ENCODE peak calls at places on chromosomes 7 and 10, in seven cellular contexts. One of them, this sample, is unnamed.

GRCh38 chr7:9029671-9030070 is 596.3 kb downstream of the NXPH1 start:
- DNase-seq in H9: no peak
- DNase-seq in neuronal stem cell: no peak
- DNase-seq in IMR-90: no peak
- DNase-seq in H1: no peak
- DNase-seq in mesenchymal stem cell: no peak
- DNase-seq in trophoblast cell: no peak
- DNase-seq in this sample: no peak

GRCh38 chr7:33556471-33556870 is 348.9 kb upstream of the BMPER start:
- DNase-seq in H9: no peak
- DNase-seq in neuronal stem cell: no peak
- DNase-seq in IMR-90: no peak
- DNase-seq in H1: no peak
- DNase-seq in mesenchymal stem cell: no peak
- DNase-seq in trophoblast cell: no peak
- DNase-seq in this sample: no peak

GRCh38 chr10:71367279-71367678 is 29.4 kb upstream of the CDH23 start:
- DNase-seq in H9: no peak
- DNase-seq in neuronal stem cell: no peak
- DNase-seq in IMR-90: no peak
- DNase-seq in H1: no peak
- DNase-seq in mesenchymal stem cell: no peak
- DNase-seq in trophoblast cell: no peak
- DNase-seq in this sample: no peak

GRCh38 chr10:121436281-121436629 is 162.0 kb downstream of the FGFR2 start:
- DNase-seq in H9: no peak
- DNase-seq in neuronal stem cell: no peak
- DNase-seq in IMR-90: no peak
- DNase-seq in H1: no peak
- DNase-seq in mesenchymal stem cell: no peak
- DNase-seq in trophoblast cell: peak
- DNase-seq in this sample: no peak

GRCh38 chr7:94003446-94004023 is 620 bp downstream of the BET1 start:
- DNase-seq in H9: no peak
- DNase-seq in neuronal stem cell: no peak
- DNase-seq in IMR-90: peak
- DNase-seq in H1: no peak
- DNase-seq in mesenchymal stem cell: peak
- DNase-seq in trophoblast cell: peak
- DNase-seq in this sample: no peak

GRCh38 chr7:43240565-43240964 is 128.1 kb downstream of the HECW1 start:
- DNase-seq in H9: no peak
- DNase-seq in neuronal stem cell: no peak
- DNase-seq in IMR-90: no peak
- DNase-seq in H1: no peak
- DNase-seq in mesenchymal stem cell: no peak
- DNase-seq in trophoblast cell: no peak
- DNase-seq in this sample: no peak

GRCh38 chr7:128831994-128832879 is 2.0 kb downstream of the FLNC start:
- DNase-seq in H9: peak
- DNase-seq in neuronal stem cell: peak
- DNase-seq in IMR-90: peak
- DNase-seq in H1: peak
- DNase-seq in mesenchymal stem cell: peak
- DNase-seq in trophoblast cell: no peak
- DNase-seq in this sample: peak

GRCh38 chr10:116671274-116671926 is 50.6 kb downstream of the PNLIPRP2 start:
- DNase-seq in H9: no peak
- DNase-seq in neuronal stem cell: no peak
- DNase-seq in IMR-90: peak
- DNase-seq in H1: no peak
- DNase-seq in mesenchymal stem cell: no peak
- DNase-seq in trophoblast cell: peak
- DNase-seq in this sample: no peak

GRCh38 chr7:139909379-139910050 is 80.5 kb downstream of the TBXAS1 start:
- DNase-seq in H9: no peak
- DNase-seq in neuronal stem cell: no peak
- DNase-seq in IMR-90: peak
- DNase-seq in H1: no peak
- DNase-seq in mesenchymal stem cell: no peak
- DNase-seq in trophoblast cell: no peak
- DNase-seq in this sample: no peak

GRCh38 chr10:76026176-76026771 is 594.9 kb downstream of the LRMDA start:
- DNase-seq in H9: no peak
- DNase-seq in neuronal stem cell: no peak
- DNase-seq in IMR-90: no peak
- DNase-seq in H1: no peak
- DNase-seq in mesenchymal stem cell: no peak
- DNase-seq in trophoblast cell: no peak
- DNase-seq in this sample: no peak

DNA sequence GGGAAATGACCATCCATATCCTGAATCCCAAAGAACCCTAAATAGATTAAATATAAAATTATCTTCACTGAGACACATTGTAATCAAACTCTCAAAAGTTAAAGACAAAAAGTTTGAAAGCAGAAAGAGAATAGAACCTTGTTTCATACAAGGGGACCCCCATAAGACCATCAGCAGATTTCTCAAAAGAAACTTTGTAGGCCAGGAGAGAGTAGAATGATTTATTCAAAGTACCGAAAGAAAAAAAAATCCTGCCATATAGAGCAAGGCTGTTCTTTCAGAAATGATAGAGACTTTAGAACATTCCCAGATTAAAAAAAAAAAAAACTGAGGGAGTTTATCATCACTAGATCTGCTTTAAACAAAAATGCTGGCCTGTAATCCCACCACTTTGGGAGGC is 34.8 kb upstream of the KLF14 start:
- DNase-seq in H9: no peak
- DNase-seq in neuronal stem cell: no peak
- DNase-seq in IMR-90: no peak
- DNase-seq in H1: no peak
- DNase-seq in mesenchymal stem cell: no peak
- DNase-seq in trophoblast cell: no peak
- DNase-seq in this sample: no peak
- H2BK120ac ChIP-seq in H9: no peak
- H2BK120ac ChIP-seq in neuronal stem cell: no peak
- H2BK120ac ChIP-seq in IMR-90: no peak
- H2BK120ac ChIP-seq in H1: no peak
- H2BK120ac ChIP-seq in mesenchymal stem cell: no peak
- H2BK120ac ChIP-seq in trophoblast cell: no peak
- H2BK120ac ChIP-seq in this sample: no peak

GRCh38 chr10:34535872-34536271 is 279.2 kb downstream of the PARD3 start:
- DNase-seq in H9: no peak
- DNase-seq in neuronal stem cell: no peak
- DNase-seq in IMR-90: no peak
- DNase-seq in H1: no peak
- DNase-seq in mesenchymal stem cell: no peak
- DNase-seq in trophoblast cell: no peak
- DNase-seq in this sample: no peak

GRCh38 chr10:34537629-34538231 is 277.4 kb downstream of the PARD3 start:
- DNase-seq in H9: no peak
- DNase-seq in neuronal stem cell: no peak
- DNase-seq in IMR-90: no peak
- DNase-seq in H1: no peak
- DNase-seq in mesenchymal stem cell: peak
- DNase-seq in trophoblast cell: no peak
- DNase-seq in this sample: no peak

GRCh38 chr10:34538291-34538829 is 276.7 kb downstream of the PARD3 start:
- DNase-seq in H9: no peak
- DNase-seq in neuronal stem cell: no peak
- DNase-seq in IMR-90: no peak
- DNase-seq in H1: no peak
- DNase-seq in mesenchymal stem cell: peak
- DNase-seq in trophoblast cell: peak
- DNase-seq in this sample: peak

GRCh38 chr10:34540492-34540891 is 274.6 kb downstream of the PARD3 start:
- DNase-seq in H9: no peak
- DNase-seq in neuronal stem cell: no peak
- DNase-seq in IMR-90: no peak
- DNase-seq in H1: no peak
- DNase-seq in mesenchymal stem cell: no peak
- DNase-seq in trophoblast cell: no peak
- DNase-seq in this sample: no peak

DNA sequence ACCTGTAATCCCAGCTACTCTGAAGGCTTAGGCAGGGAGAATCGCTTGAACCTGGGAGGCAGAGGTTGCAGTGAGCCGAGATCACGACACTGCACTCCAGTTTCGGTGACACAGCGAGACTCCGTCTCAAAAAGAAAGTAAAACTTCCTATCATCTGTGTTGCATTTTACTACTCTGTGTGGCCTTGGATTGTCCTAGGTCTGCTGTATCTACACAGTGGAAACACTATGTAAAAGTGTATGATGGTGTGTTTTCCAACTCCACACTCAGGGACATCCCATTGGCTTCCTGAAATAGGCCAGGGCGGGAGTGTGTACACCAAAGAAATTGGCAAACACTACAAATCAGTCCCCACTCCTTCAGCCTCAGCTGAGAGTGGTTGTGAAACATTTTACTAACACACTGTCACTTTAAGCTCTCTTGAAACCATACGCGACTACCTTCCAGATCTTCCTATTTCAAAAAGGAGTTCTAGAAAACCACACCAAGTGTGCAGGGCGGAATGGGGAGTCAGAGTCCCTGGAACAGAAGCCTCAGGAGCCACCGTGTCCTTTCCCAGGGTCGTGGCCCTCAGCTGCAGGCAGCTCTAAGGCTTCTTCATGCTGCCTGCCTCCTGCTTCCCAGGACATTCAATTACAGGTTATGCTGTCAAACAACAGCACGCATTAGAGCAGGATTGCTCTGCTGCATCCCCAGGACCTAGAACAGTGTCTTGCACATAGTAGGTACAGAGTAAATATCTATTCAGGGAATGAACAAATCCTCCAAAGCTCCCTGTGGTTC is 275.4 kb downstream of the PARD3 start:
- DNase-seq in H9: no peak
- DNase-seq in neuronal stem cell: no peak
- DNase-seq in IMR-90: no peak
- DNase-seq in H1: no peak
- DNase-seq in mesenchymal stem cell: peak
- DNase-seq in trophoblast cell: no peak
- DNase-seq in this sample: no peak
- H3K9ac ChIP-seq in H9: no peak
- H3K9ac ChIP-seq in neuronal stem cell: no peak
- H3K9ac ChIP-seq in IMR-90: no peak
- H3K9ac ChIP-seq in H1: no peak
- H3K9ac ChIP-seq in mesenchymal stem cell: peak
- H3K9ac ChIP-seq in trophoblast cell: no peak
- H3K9ac ChIP-seq in this sample: no peak

DNA sequence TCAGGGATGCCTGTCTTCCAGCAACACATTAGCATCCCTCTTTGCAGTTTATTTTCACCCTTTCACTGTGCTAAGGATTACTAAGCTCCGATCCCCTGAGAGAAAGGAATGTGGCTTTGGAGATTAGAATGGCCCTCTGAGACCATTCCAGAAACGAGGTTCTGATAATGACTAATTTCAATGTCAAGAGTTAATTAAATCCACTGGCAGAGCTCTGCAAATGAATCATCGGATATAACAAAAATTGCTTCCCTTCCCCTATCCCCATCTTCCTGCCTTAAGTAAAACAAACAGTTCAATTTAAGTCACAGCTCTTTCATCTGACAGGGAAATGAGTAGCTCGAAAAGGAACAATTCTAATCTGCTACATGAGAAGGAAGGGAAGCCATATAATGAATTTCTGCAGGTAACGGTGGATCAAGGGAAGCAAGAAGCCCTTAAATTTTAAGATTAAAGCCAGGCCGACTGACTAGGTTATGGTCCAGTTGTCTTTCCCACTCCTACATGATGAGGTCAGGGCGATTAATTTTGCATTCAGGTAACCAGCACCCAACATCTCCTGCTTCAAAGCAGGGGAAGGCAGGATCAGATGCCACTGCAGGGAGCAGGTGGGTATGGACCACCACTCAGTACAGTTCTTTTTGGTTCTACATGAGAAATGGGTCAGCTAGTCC is 50.5 kb downstream of the MALSU1 start:
- DNase-seq in H9: no peak
- DNase-seq in neuronal stem cell: peak
- DNase-seq in IMR-90: peak
- DNase-seq in H1: no peak
- DNase-seq in mesenchymal stem cell: peak
- DNase-seq in trophoblast cell: no peak
- DNase-seq in this sample: peak
- H3K27ac ChIP-seq in H9: no peak
- H3K27ac ChIP-seq in neuronal stem cell: peak
- H3K27ac ChIP-seq in IMR-90: peak
- H3K27ac ChIP-seq in H1: no peak
- H3K27ac ChIP-seq in mesenchymal stem cell: peak
- H3K27ac ChIP-seq in trophoblast cell: no peak
- H3K27ac ChIP-seq in this sample: no peak

GRCh38 chr7:107128748-107129147 is 40.1 kb upstream of the HBP1 start:
- DNase-seq in H9: no peak
- DNase-seq in neuronal stem cell: no peak
- DNase-seq in IMR-90: no peak
- DNase-seq in H1: no peak
- DNase-seq in mesenchymal stem cell: no peak
- DNase-seq in trophoblast cell: no peak
- DNase-seq in this sample: no peak

GRCh38 chr7:107133396-107133795 is 35.4 kb upstream of the HBP1 start:
- DNase-seq in H9: no peak
- DNase-seq in neuronal stem cell: no peak
- DNase-seq in IMR-90: no peak
- DNase-seq in H1: no peak
- DNase-seq in mesenchymal stem cell: no peak
- DNase-seq in trophoblast cell: no peak
- DNase-seq in this sample: no peak

GRCh38 chr7:107128217-107128616 is 40.6 kb upstream of the HBP1 start:
- DNase-seq in H9: no peak
- DNase-seq in neuronal stem cell: no peak
- DNase-seq in IMR-90: no peak
- DNase-seq in H1: no peak
- DNase-seq in mesenchymal stem cell: no peak
- DNase-seq in trophoblast cell: no peak
- DNase-seq in this sample: no peak

GRCh38 chr7:107125475-107125874 is 43.3 kb upstream of the HBP1 start:
- DNase-seq in H9: no peak
- DNase-seq in neuronal stem cell: no peak
- DNase-seq in IMR-90: no peak
- DNase-seq in H1: no peak
- DNase-seq in mesenchymal stem cell: no peak
- DNase-seq in trophoblast cell: no peak
- DNase-seq in this sample: no peak

DNA sequence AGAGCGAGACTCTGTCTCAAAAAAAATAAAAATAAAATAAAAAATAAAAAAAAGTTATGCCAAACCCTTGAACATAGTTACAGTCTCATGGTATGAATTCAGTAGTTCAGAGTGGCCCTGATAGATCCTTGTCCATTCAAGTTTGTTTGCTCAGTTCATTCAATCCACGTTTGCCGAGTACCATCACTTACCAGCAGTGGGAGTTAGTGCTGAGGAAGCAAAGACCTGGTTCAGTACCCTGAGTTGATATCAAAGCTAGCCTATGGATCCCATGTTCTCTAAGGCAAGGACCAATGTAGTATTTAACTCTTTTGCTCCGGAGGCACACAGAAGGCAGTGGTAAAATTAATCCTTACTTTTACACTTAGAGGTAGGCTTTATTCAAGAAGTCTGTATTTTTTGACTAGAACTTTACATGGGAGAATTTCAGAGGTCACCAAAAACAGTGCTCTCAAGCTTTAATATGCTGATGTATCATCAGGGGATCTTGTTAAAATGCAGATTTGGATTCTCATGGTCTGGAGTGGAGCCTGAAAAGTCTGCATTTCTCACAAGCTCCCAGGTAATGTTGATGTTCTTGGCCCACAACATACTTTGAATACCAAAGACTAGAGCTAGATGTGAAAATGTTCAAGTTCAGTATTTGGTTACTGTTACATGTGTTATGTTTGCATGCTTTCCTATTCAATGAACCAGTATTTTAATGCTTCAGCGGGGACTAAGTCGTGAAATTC is 38.1 kb upstream of the HBP1 start:
- DNase-seq in H9: peak
- DNase-seq in neuronal stem cell: no peak
- DNase-seq in IMR-90: no peak
- DNase-seq in H1: no peak
- DNase-seq in mesenchymal stem cell: no peak
- DNase-seq in trophoblast cell: peak
- DNase-seq in this sample: peak
- H2BK120ac ChIP-seq in H9: no peak
- H2BK120ac ChIP-seq in neuronal stem cell: no peak
- H2BK120ac ChIP-seq in IMR-90: no peak
- H2BK120ac ChIP-seq in H1: no peak
- H2BK120ac ChIP-seq in mesenchymal stem cell: no peak
- H2BK120ac ChIP-seq in trophoblast cell: no peak
- H2BK120ac ChIP-seq in this sample: no peak